ENCODE peak calls at places on chromosomes 12 and 14, in four cellular contexts. L is GM12878, T is transverse colon, M is H1. Y is an unnamed sample.

GRCh38 chr12:11638271-11638916 is 11.1 kb upstream of the ETV6 start:
- DNase-seq in M (peak), T (no peak), L (no peak), Y (no peak)

GRCh38 chr12:71220295-71220694 is 62.5 kb upstream of the TSPAN8 start:
- DNase-seq in T (no peak), L (no peak), M (no peak), Y (no peak)

GRCh38 chr14:102554835-102555819 is 37.3 kb upstream of the RCOR1 start:
- DNase-seq in T (peak), L (no peak), M (peak), Y (no peak)

GRCh38 chr12:43057561-43057960 is 468.0 kb upstream of the PRICKLE1 start:
- DNase-seq in L (no peak), T (no peak), M (no peak), Y (no peak)

GRCh38 chr12:69389836-69390235 is 30.3 kb downstream of the YEATS4 start:
- DNase-seq in M (no peak), T (no peak), L (no peak), Y (no peak)

GRCh38 chr14:24959791-24960331 is 90.1 kb downstream of the STXBP6 start:
- DNase-seq in M (no peak), L (no peak), T (peak), Y (no peak)

GRCh38 chr14:102227184-102227964 is 77.6 kb downstream of the MOK start:
- DNase-seq in L (no peak), T (no peak), M (no peak), Y (no peak)

GRCh38 chr14:65949711-65950516 is 536.3 kb upstream of the CCDC196 start:
- DNase-seq in M (no peak), L (no peak), T (peak), Y (no peak)

GRCh38 chr12:120514002-120514401 is 15.0 kb downstream of the COQ5 start:
- DNase-seq in M (no peak), L (no peak), T (no peak), Y (no peak)

GRCh38 chr12:27534060-27534764 is 10.2 kb downstream of the PPFIBP1 start:
- DNase-seq in T (no peak), M (no peak), L (peak), Y (no peak)

GRCh38 chr12:62520361-62520760 is 53.7 kb downstream of the MON2 start:
- DNase-seq in L (no peak), T (no peak), M (no peak), Y (no peak)

GRCh38 chr14:100688598-100689499 is 37.8 kb upstream of the DLK1 start:
- DNase-seq in L (no peak), T (no peak), M (no peak), Y (no peak)

GRCh38 chr12:81502912-81503695 is 256.0 kb downstream of the PPFIA2 start:
- DNase-seq in T (no peak), L (no peak), M (no peak), Y (no peak)

GRCh38 chr12:126112849-126113248 is 1047.6 kb downstream of the AACS start:
- DNase-seq in T (no peak), M (no peak), L (no peak), Y (no peak)

GRCh38 chr12:51972424-51972812 is 20.9 kb downstream of the ACVR1B start:
- DNase-seq in M (no peak), L (no peak), T (no peak), Y (no peak)

GRCh38 chr12:118541945-118542344 is 165.6 kb downstream of the SUDS3 start:
- DNase-seq in T (no peak), L (no peak), M (no peak), Y (no peak)

GRCh38 chr14:78448483-78449094 is 278.4 kb downstream of the NRXN3 start:
- DNase-seq in M (peak), L (peak), T (peak), Y (no peak)

GRCh38 chr14:65658202-65658601 is 245.7 kb downstream of the FUT8 start:
- DNase-seq in T (no peak), L (no peak), M (no peak), Y (no peak)

GRCh38 chr14:55130194-55130550 is 1.1 kb downstream of the LGALS3 start:
- DNase-seq in T (no peak), M (no peak), L (no peak), Y (no peak)

GRCh38 chr12:57473886-57474285 is 5.8 kb downstream of the ARHGAP9 start:
- DNase-seq in L (no peak), T (no peak), M (no peak), Y (no peak)

GRCh38 chr12:7905071-7905470 is 30.9 kb downstream of the SLC2A3 start:
- DNase-seq in T (no peak), L (no peak), M (no peak), Y (no peak)

GRCh38 chr12:44835641-44836379 is 40.3 kb downstream of the NELL2 start:
- DNase-seq in T (no peak), M (no peak), L (no peak), Y (no peak)

GRCh38 chr12:15323530-15323929 is 1.2 kb downstream of the PTPRO start:
- DNase-seq in M (no peak), L (no peak), T (no peak), Y (no peak)

GRCh38 chr14:32470161-32470705 is 141.1 kb downstream of the AKAP6 start:
- DNase-seq in L (no peak), T (no peak), M (no peak), Y (no peak)

GRCh38 chr12:24373004-24373403 is 423.5 kb upstream of the SOX5 start:
- DNase-seq in L (no peak), T (no peak), M (no peak), Y (no peak)

GRCh38 chr12:112185093-112185923 is 59.9 kb downstream of the TRAFD1 start:
- DNase-seq in M (no peak), L (no peak), T (no peak), Y (no peak)

GRCh38 chr12:94676011-94676709 is 25.8 kb upstream of the TMCC3 start:
- DNase-seq in L (peak), M (no peak), T (peak), Y (no peak)

GRCh38 chr14:48726080-48726642 is 860.0 kb downstream of the RPS29 start:
- DNase-seq in T (no peak), L (no peak), M (no peak), Y (no peak)

GRCh38 chr14:30297856-30298255 is 261.1 kb upstream of the G2E3 start:
- DNase-seq in T (no peak), M (no peak), L (no peak), Y (no peak)

GRCh38 chr14:49427117-49427516 is 159.1 kb downstream of the RPS29 start:
- DNase-seq in L (no peak), M (no peak), T (no peak), Y (no peak)

GRCh38 chr12:116067892-116068291 is 209.6 kb downstream of the MED13L start:
- DNase-seq in T (no peak), M (no peak), L (no peak), Y (no peak)

GRCh38 chr12:29547844-29548243 is 50.4 kb upstream of the OVCH1 start:
- DNase-seq in T (no peak), L (no peak), M (no peak), Y (no peak)

GRCh38 chr14:92573761-92574498 is 60.3 kb downstream of the RIN3 start:
- DNase-seq in L (no peak), T (no peak), M (no peak), Y (no peak)

GRCh38 chr14:105917933-105918436 is 391.6 kb downstream of the TMEM121 start:
- DNase-seq in L (no peak), M (no peak), T (no peak), Y (peak)
- H3K4me3 ChIP-seq in L (no peak), M (no peak), T (no peak), Y (no peak)

GRCh38 chr12:117298648-117299225 is 62.7 kb downstream of the NOS1 start:
- DNase-seq in M (no peak), L (no peak), T (no peak), Y (no peak)

GRCh38 chr12:117293510-117293909 is 67.9 kb downstream of the NOS1 start:
- DNase-seq in T (no peak), M (no peak), L (no peak), Y (no peak)

GRCh38 chr12:117300131-117300530 is 61.3 kb downstream of the NOS1 start:
- DNase-seq in L (no peak), M (no peak), T (no peak), Y (no peak)

GRCh38 chr12:117294206-117294605 is 67.2 kb downstream of the NOS1 start:
- DNase-seq in L (no peak), T (no peak), M (no peak), Y (no peak)

DNA sequence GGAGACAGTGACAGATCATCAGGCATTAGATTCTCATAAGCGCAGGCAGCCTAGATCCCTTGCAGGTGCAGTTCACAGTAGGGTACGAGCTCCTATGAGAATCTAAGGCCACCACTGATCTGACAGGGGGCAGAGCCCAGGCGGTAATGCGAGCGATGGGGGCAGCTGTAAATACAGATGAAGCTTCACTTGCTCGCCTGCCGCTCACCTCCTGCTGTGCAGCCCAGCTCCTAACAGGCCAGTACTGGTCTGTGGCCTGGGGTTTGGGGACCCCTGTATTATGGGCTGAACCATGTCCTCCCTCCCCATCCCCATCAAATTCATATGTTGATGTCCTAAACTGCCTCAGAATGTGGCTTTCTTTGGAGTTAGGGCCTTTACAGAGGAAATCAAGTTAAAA is 63.2 kb downstream of the NOS1 start:
- DNase-seq in L (no peak), T (no peak), M (no peak), Y (no peak)
- TF ChIP-seq POLR2AphosphoS5 in L (no peak), T (no peak), M (no peak), Y (no peak)

GRCh38 chr12:1054103-1054838 is 63.2 kb downstream of the ERC1 start:
- DNase-seq in M (no peak), L (no peak), T (no peak), Y (no peak)
- TF ChIP-seq EP300 in M (no peak), L (no peak), T (no peak), Y (no peak)

GRCh38 chr14:75050852-75051555 is at the start of gene MLH3:
- DNase-seq in L (no peak), T (peak), M (peak), Y (peak)
- H3K4me3 ChIP-seq in L (peak), T (peak), M (peak), Y (peak)

DNA sequence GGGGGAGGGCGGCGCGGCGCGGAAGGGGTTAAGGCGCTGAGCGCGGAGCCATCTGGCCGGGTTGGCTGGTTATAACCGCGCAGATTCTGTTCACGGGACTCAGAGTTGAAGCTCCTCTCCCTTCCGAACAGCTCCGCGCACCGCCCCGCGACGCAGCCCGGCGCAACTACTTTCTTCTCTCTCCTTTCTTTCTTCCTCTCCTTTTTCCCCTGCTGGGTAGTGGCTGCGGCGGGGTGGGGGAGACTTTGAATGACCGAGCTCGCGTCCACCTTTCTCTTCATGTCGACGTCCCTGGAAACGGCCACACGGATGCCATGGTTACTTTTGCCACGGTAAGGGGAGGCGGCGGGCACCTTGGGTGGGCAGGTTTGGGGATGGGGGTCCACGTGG is at the start of gene NTF3:
- DNase-seq in M (peak), L (no peak), T (no peak), Y (no peak)
- TF ChIP-seq POLR2AphosphoS5 in M (no peak), L (no peak), T (peak), Y (no peak)

GRCh38 chr14:81385824-81386223 is 14.3 kb downstream of the STON2 start:
- DNase-seq in T (no peak), L (no peak), M (no peak), Y (no peak)
- TF ChIP-seq EP300 in T (no peak), L (no peak), M (no peak), Y (no peak)

DNA sequence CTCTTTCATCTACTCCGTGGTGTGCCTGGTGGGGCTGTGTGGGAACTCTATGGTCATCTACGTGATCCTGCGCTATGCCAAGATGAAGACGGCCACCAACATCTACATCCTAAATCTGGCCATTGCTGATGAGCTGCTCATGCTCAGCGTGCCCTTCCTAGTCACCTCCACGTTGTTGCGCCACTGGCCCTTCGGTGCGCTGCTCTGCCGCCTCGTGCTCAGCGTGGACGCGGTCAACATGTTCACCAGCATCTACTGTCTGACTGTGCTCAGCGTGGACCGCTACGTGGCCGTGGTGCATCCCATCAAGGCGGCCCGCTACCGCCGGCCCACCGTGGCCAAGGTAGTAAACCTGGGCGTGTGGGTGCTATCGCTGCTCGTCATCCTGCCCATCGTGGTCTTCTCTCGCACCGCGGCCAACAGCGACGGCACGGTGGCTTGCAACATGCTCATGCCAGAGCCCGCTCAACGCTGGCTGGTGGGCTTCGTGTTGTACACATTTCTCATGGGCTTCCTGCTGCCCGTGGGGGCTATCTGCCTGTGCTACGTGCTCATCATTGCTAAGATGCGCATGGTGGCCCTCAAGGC is 2.0 kb downstream of the SSTR1 start:
- DNase-seq in M (no peak), T (no peak), L (no peak), Y (no peak)
- H3K4me3 ChIP-seq in M (peak), T (peak), L (no peak), Y (peak)